ENCODE peak calls at places on chromosomes 5 and 9, in six cellular contexts. One of them, this sample, is unnamed.

GRCh38 chr5:20683241-20683940 is 695.4 kb upstream of the CDH18 start:
- DNase-seq in neural progenitor cell: no peak
- DNase-seq in MM.1S: no peak
- DNase-seq in fibroblast of lung: no peak
- DNase-seq in cardiac muscle cell: no peak
- DNase-seq in left ventricle myocardium inferior: no peak
- DNase-seq in this sample: no peak

GRCh38 chr5:137486707-137487106 is 12.4 kb downstream of the SPOCK1 start:
- DNase-seq in neural progenitor cell: no peak
- DNase-seq in MM.1S: no peak
- DNase-seq in fibroblast of lung: no peak
- DNase-seq in cardiac muscle cell: peak; percentile 38
- DNase-seq in left ventricle myocardium inferior: no peak
- DNase-seq in this sample: no peak

GRCh38 chr9:119802621-119803020 is 433.4 kb upstream of the BRINP1 start:
- DNase-seq in neural progenitor cell: peak; percentile 31
- DNase-seq in MM.1S: no peak
- DNase-seq in fibroblast of lung: no peak
- DNase-seq in cardiac muscle cell: no peak
- DNase-seq in left ventricle myocardium inferior: peak; percentile 51
- DNase-seq in this sample: no peak

GRCh38 chr5:138354926-138355378 is 2.5 kb downstream of the KDM3B start:
- DNase-seq in neural progenitor cell: peak; percentile 73
- DNase-seq in MM.1S: peak; percentile 74
- DNase-seq in fibroblast of lung: peak; percentile 68
- DNase-seq in cardiac muscle cell: peak; percentile 78
- DNase-seq in left ventricle myocardium inferior: no peak
- DNase-seq in this sample: no peak

GRCh38 chr5:146560205-146560812 is 44.3 kb upstream of the GPR151 start:
- DNase-seq in neural progenitor cell: peak; percentile 28
- DNase-seq in MM.1S: no peak
- DNase-seq in fibroblast of lung: no peak
- DNase-seq in cardiac muscle cell: peak; percentile 31
- DNase-seq in left ventricle myocardium inferior: no peak
- DNase-seq in this sample: no peak

GRCh38 chr9:108479989-108480652 is 375.7 kb downstream of the ACTL7B start:
- DNase-seq in neural progenitor cell: no peak
- DNase-seq in MM.1S: no peak
- DNase-seq in fibroblast of lung: no peak
- DNase-seq in cardiac muscle cell: no peak
- DNase-seq in left ventricle myocardium inferior: no peak
- DNase-seq in this sample: no peak

GRCh38 chr5:53503819-53504218 is 23.4 kb downstream of the FST start:
- DNase-seq in neural progenitor cell: no peak
- DNase-seq in MM.1S: no peak
- DNase-seq in fibroblast of lung: no peak
- DNase-seq in cardiac muscle cell: peak; percentile 55
- DNase-seq in left ventricle myocardium inferior: no peak
- DNase-seq in this sample: no peak

GRCh38 chr5:142686968-142687367 is 1.1 kb upstream of the FGF1 start:
- DNase-seq in neural progenitor cell: no peak
- DNase-seq in MM.1S: no peak
- DNase-seq in fibroblast of lung: no peak
- DNase-seq in cardiac muscle cell: no peak
- DNase-seq in left ventricle myocardium inferior: no peak
- DNase-seq in this sample: no peak

GRCh38 chr9:75168270-75169185 is 80.2 kb downstream of the OSTF1 start:
- DNase-seq in neural progenitor cell: no peak
- DNase-seq in MM.1S: no peak
- DNase-seq in fibroblast of lung: peak; percentile 36
- DNase-seq in cardiac muscle cell: peak; percentile 39
- DNase-seq in left ventricle myocardium inferior: no peak
- DNase-seq in this sample: no peak

GRCh38 chr5:9335754-9336495 is 209.9 kb downstream of the SEMA5A start:
- DNase-seq in neural progenitor cell: no peak
- DNase-seq in MM.1S: no peak
- DNase-seq in fibroblast of lung: no peak
- DNase-seq in cardiac muscle cell: no peak
- DNase-seq in left ventricle myocardium inferior: no peak
- DNase-seq in this sample: no peak

DNA sequence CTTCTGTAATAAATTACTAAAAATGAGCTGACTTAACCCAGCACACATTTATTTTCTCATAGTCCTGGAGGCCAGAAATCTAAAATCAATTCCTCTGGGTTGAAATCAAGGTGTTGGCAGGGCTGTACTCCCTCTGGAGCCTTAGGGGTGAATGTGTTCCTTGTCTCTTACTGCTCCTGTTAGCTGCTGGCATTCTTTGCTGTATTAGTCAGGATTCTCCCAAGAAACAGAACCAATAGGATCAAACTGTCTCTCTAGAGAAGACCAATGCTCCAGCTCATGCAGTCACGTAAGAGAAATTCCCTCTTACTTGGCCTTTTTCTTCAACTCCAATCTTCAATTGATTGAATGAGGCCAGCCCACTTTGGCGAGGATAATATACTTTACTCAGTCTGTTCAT is 15.3 kb upstream of the CD180 start:
- DNase-seq in neural progenitor cell: no peak
- DNase-seq in MM.1S: no peak
- DNase-seq in fibroblast of lung: peak; percentile 71
- DNase-seq in cardiac muscle cell: peak; percentile 73
- DNase-seq in left ventricle myocardium inferior: no peak
- DNase-seq in this sample: no peak
- TF ChIP-seq CTCF in neural progenitor cell: no peak
- TF ChIP-seq CTCF in MM.1S: no peak
- TF ChIP-seq CTCF in fibroblast of lung: no peak
- TF ChIP-seq CTCF in cardiac muscle cell: no peak
- TF ChIP-seq CTCF in left ventricle myocardium inferior: no peak
- TF ChIP-seq CTCF in this sample: no peak

GRCh38 chr5:157578079-157578780 is 2.7 kb upstream of the ADAM19 start:
- DNase-seq in neural progenitor cell: no peak
- DNase-seq in MM.1S: no peak
- DNase-seq in fibroblast of lung: no peak
- DNase-seq in cardiac muscle cell: no peak
- DNase-seq in left ventricle myocardium inferior: no peak
- DNase-seq in this sample: no peak

GRCh38 chr5:157584628-157585027 is 9.1 kb upstream of the ADAM19 start:
- DNase-seq in neural progenitor cell: no peak
- DNase-seq in MM.1S: no peak
- DNase-seq in fibroblast of lung: no peak
- DNase-seq in cardiac muscle cell: no peak
- DNase-seq in left ventricle myocardium inferior: no peak
- DNase-seq in this sample: no peak

GRCh38 chr5:157581870-157582269 is 6.3 kb upstream of the ADAM19 start:
- DNase-seq in neural progenitor cell: no peak
- DNase-seq in MM.1S: no peak
- DNase-seq in fibroblast of lung: no peak
- DNase-seq in cardiac muscle cell: no peak
- DNase-seq in left ventricle myocardium inferior: no peak
- DNase-seq in this sample: no peak

GRCh38 chr5:157582731-157583580 is 7.4 kb upstream of the ADAM19 start:
- DNase-seq in neural progenitor cell: no peak
- DNase-seq in MM.1S: no peak
- DNase-seq in fibroblast of lung: no peak
- DNase-seq in cardiac muscle cell: no peak
- DNase-seq in left ventricle myocardium inferior: no peak
- DNase-seq in this sample: no peak
- TF ChIP-seq CTCF in neural progenitor cell: no peak
- TF ChIP-seq CTCF in MM.1S: no peak
- TF ChIP-seq CTCF in fibroblast of lung: no peak
- TF ChIP-seq CTCF in cardiac muscle cell: no peak
- TF ChIP-seq CTCF in left ventricle myocardium inferior: peak; percentile 28
- TF ChIP-seq CTCF in this sample: no peak

DNA sequence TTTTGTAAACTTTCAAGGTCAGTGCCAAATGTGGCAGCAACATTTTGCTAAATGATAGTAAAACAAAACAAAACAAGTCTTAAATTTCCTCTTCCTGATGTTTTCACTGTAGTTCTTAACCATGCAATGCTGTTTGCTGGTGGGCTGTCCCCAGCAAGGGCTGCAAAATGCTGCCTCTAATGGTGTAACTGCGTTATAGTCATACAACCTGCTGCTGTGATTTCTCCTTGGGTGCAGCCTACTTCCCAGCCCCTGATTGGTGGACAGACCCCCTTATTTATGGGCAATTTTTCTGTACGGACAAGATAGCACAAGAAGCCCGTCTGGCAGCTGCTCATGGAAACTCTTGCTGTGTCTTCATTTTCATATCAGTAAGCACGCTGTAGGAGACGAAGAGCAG is 26.6 kb upstream of the PIP5K1B start:
- DNase-seq in neural progenitor cell: peak; percentile 54
- DNase-seq in MM.1S: no peak
- DNase-seq in fibroblast of lung: no peak
- DNase-seq in cardiac muscle cell: peak; percentile 18
- DNase-seq in left ventricle myocardium inferior: no peak
- DNase-seq in this sample: no peak
- TF ChIP-seq CTCF in neural progenitor cell: peak; percentile 67
- TF ChIP-seq CTCF in MM.1S: peak; percentile 23
- TF ChIP-seq CTCF in fibroblast of lung: peak; percentile 1
- TF ChIP-seq CTCF in cardiac muscle cell: peak; percentile 32
- TF ChIP-seq CTCF in left ventricle myocardium inferior: peak; percentile 54
- TF ChIP-seq CTCF in this sample: peak; percentile 68

DNA sequence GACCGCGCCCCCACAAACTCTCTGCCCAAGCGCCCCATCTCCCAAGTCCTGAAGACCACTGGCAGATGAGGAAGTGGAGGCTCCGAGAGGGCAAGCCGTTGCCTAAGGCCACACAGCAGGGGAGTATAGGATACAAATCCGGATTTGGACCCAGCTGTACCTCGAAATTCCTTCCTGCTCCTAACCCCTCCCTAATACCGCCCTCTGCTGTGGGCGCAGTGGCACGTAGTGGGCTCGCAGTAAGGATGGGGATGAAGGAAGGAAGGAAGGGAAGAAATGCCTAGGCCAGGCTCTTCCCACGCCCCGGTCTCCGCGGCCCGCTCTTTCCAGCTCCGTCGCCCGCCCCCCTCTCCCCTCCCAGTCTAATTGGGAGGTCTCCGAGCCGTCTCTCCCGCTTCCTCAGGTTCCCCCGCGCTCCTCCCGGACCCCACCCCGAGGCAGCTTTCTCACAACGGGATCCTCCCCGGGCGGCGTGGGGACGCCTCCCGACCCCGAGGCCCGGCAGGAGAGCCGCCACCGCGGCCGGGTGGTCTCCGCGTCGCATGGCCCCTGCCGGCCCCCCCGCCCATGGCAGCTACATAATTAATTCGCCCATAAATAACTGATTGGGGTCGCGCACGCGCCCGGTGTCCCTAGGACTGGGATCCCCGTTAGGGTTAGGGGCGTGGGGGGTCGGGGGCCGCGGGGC is 138.9 kb downstream of the C9orf50 start:
- DNase-seq in neural progenitor cell: peak; percentile 48
- DNase-seq in MM.1S: no peak
- DNase-seq in fibroblast of lung: no peak
- DNase-seq in cardiac muscle cell: peak; percentile 62
- DNase-seq in left ventricle myocardium inferior: peak; percentile 62
- DNase-seq in this sample: no peak
- TF ChIP-seq CTCF in neural progenitor cell: peak; percentile 25
- TF ChIP-seq CTCF in MM.1S: no peak
- TF ChIP-seq CTCF in fibroblast of lung: peak; percentile 31
- TF ChIP-seq CTCF in cardiac muscle cell: peak; percentile 30
- TF ChIP-seq CTCF in left ventricle myocardium inferior: peak; percentile 12
- TF ChIP-seq CTCF in this sample: no peak

GRCh38 chr9:132240860-132241482 is 79.1 kb downstream of the NTNG2 start:
- DNase-seq in neural progenitor cell: peak; percentile 99
- DNase-seq in MM.1S: peak; percentile 97
- DNase-seq in fibroblast of lung: peak; percentile 90
- DNase-seq in cardiac muscle cell: peak; percentile 97
- DNase-seq in left ventricle myocardium inferior: peak; percentile 98
- DNase-seq in this sample: peak; percentile 97

GRCh38 chr9:132242621-132243155 is 80.8 kb downstream of the NTNG2 start:
- DNase-seq in neural progenitor cell: peak; percentile 54
- DNase-seq in MM.1S: no peak
- DNase-seq in fibroblast of lung: no peak
- DNase-seq in cardiac muscle cell: no peak
- DNase-seq in left ventricle myocardium inferior: no peak
- DNase-seq in this sample: no peak

GRCh38 chr9:132241840-132242620 is 80.2 kb downstream of the NTNG2 start:
- DNase-seq in neural progenitor cell: peak; percentile 61
- DNase-seq in MM.1S: peak; percentile 68
- DNase-seq in fibroblast of lung: peak; percentile 34
- DNase-seq in cardiac muscle cell: peak; percentile 21
- DNase-seq in left ventricle myocardium inferior: peak; percentile 41
- DNase-seq in this sample: no peak

GRCh38 chr9:132239999-132240859 is 78.4 kb downstream of the NTNG2 start:
- DNase-seq in neural progenitor cell: peak; percentile 64
- DNase-seq in MM.1S: no peak
- DNase-seq in fibroblast of lung: no peak
- DNase-seq in cardiac muscle cell: no peak
- DNase-seq in left ventricle myocardium inferior: no peak
- DNase-seq in this sample: no peak

GRCh38 chr9:132241483-132241839 is 79.6 kb downstream of the NTNG2 start:
- DNase-seq in neural progenitor cell: no peak
- DNase-seq in MM.1S: no peak
- DNase-seq in fibroblast of lung: no peak
- DNase-seq in cardiac muscle cell: no peak
- DNase-seq in left ventricle myocardium inferior: no peak
- DNase-seq in this sample: no peak
- TF ChIP-seq CTCF in neural progenitor cell: no peak
- TF ChIP-seq CTCF in MM.1S: no peak
- TF ChIP-seq CTCF in fibroblast of lung: no peak
- TF ChIP-seq CTCF in cardiac muscle cell: no peak
- TF ChIP-seq CTCF in left ventricle myocardium inferior: no peak
- TF ChIP-seq CTCF in this sample: peak; percentile 39